ENCODE peak calls at places on chromosome 1, in five cellular contexts. K, E, O, C and G are unnamed samples.

GRCh38 chr1:184753608-184754478 is 815 bp downstream of the EDEM3 start:
- DNase-seq in C (peak; percentile 45), O (peak; percentile 24), E (peak; percentile 72), K (no peak), G (no peak)

GRCh38 chr1:212233321-212233720 is 51.9 kb upstream of the PPP2R5A start:
- DNase-seq in K (no peak), E (no peak), C (no peak), O (no peak), G (no peak)

GRCh38 chr1:5639323-5639722 is 352.9 kb downstream of the NPHP4 start:
- DNase-seq in K (no peak), E (no peak), C (no peak), O (peak; percentile 34), G (no peak)

GRCh38 chr1:187390157-187390556 is 561.4 kb downstream of the PLA2G4A start:
- DNase-seq in E (no peak), O (no peak), C (no peak), K (no peak), G (no peak)

GRCh38 chr1:225577243-225577642 is 75.7 kb downstream of the ENAH start:
- DNase-seq in E (no peak), O (no peak), K (no peak), C (no peak), G (no peak)

GRCh38 chr1:110324667-110325066 is 14.5 kb upstream of the RBM15 start:
- DNase-seq in K (no peak), C (no peak), O (no peak), E (no peak), G (no peak)

GRCh38 chr1:204696606-204697005 is 11.1 kb upstream of the LRRN2 start:
- DNase-seq in K (no peak), O (no peak), C (no peak), E (no peak), G (no peak)

GRCh38 chr1:30103708-30104107 is 619.7 kb downstream of the MATN1 start:
- DNase-seq in C (no peak), E (no peak), K (no peak), O (no peak), G (no peak)

GRCh38 chr1:54965624-54966340 is 14.6 kb upstream of the TMEM61 start:
- DNase-seq in C (no peak), O (no peak), E (no peak), K (peak; percentile 32), G (no peak)

GRCh38 chr1:5882367-5883128 is 109.7 kb downstream of the NPHP4 start:
- DNase-seq in K (no peak), O (no peak), E (peak; percentile 2), C (no peak), G (no peak)

GRCh38 chr1:161988413-161988812 is 35.3 kb downstream of the OLFML2B start:
- DNase-seq in C (no peak), K (no peak), O (no peak), E (no peak), G (no peak)

GRCh38 chr1:33255347-33256311 is 663 bp upstream of the ZNF362 start:
- DNase-seq in C (peak; percentile 48), K (peak; percentile 76), O (peak; percentile 69), E (peak; percentile 75), G (no peak)

GRCh38 chr1:39337067-39337466 is 132.6 kb downstream of the MACF1 start:
- DNase-seq in E (no peak), O (no peak), K (no peak), C (no peak), G (no peak)

GRCh38 chr1:110004583-110004982 is 20.0 kb downstream of the AHCYL1 start:
- DNase-seq in K (no peak), C (no peak), O (no peak), E (no peak), G (no peak)

GRCh38 chr1:36486436-36487335 is 4.0 kb upstream of the CSF3R start:
- DNase-seq in O (no peak), E (no peak), K (peak; percentile 38), C (peak; percentile 39), G (no peak)

GRCh38 chr1:21184266-21184665 is 7.6 kb upstream of the EIF4G3 start:
- DNase-seq in E (no peak), C (no peak), O (no peak), K (no peak), G (no peak)

GRCh38 chr1:180672105-180672504 is 40.3 kb downstream of the XPR1 start:
- DNase-seq in C (no peak), O (no peak), E (no peak), K (no peak), G (no peak)

GRCh38 chr1:1556505-1556904 is 16.1 kb upstream of the TMEM240 start:
- DNase-seq in E (no peak), K (no peak), C (no peak), O (no peak), G (no peak)

GRCh38 chr1:61605607-61606321 is 119.2 kb downstream of the TM2D1 start:
- DNase-seq in E (no peak), K (no peak), C (no peak), O (no peak), G (no peak)

GRCh38 chr1:116494351-116494692 is 76.5 kb downstream of the CD58 start:
- DNase-seq in C (no peak), K (no peak), O (no peak), E (no peak), G (peak; percentile 56)

GRCh38 chr1:217149791-217150190 is 426.6 kb upstream of the ESRRG start:
- DNase-seq in C (no peak), E (no peak), O (no peak), K (no peak), G (no peak)

GRCh38 chr1:20153000-20153418 is 13.9 kb downstream of the PLA2G2F start:
- DNase-seq in C (no peak), K (peak; percentile 24), E (peak; percentile 31), O (peak; percentile 36), G (no peak)

GRCh38 chr1:234702342-234703000 is 92.5 kb upstream of the IRF2BP2 start:
- DNase-seq in O (no peak), K (peak; percentile 72), E (no peak), C (no peak), G (no peak)

GRCh38 chr1:25021586-25022215 is 91.6 kb upstream of the RUNX3 start:
- DNase-seq in E (no peak), K (no peak), O (no peak), C (no peak), G (no peak)

GRCh38 chr1:205048382-205048781 is 5.4 kb downstream of the CNTN2 start:
- DNase-seq in K (no peak), C (no peak), E (no peak), O (peak; percentile 91), G (no peak)

GRCh38 chr1:96882096-96882495 is 160.5 kb downstream of the PTBP2 start:
- DNase-seq in K (no peak), E (no peak), O (no peak), C (no peak), G (no peak)

GRCh38 chr1:14403961-14404645 is 194.4 kb upstream of the KAZN start:
- DNase-seq in K (no peak), E (no peak), C (no peak), O (no peak), G (no peak)

GRCh38 chr1:2300851-2301606 is 72.9 kb downstream of the SKI start:
- DNase-seq in K (peak; percentile 85), C (no peak), O (no peak), E (peak; percentile 59), G (no peak)

GRCh38 chr1:17301767-17302166 is 6.2 kb upstream of the PADI4 start:
- DNase-seq in C (no peak), O (no peak), E (no peak), K (no peak), G (no peak)

GRCh38 chr1:243903023-243903422 is 53.0 kb upstream of the AKT3 start:
- DNase-seq in C (no peak), E (no peak), K (no peak), O (no peak), G (no peak)

GRCh38 chr1:61344711-61345110 is 262.4 kb downstream of the NFIA start:
- DNase-seq in C (no peak), E (no peak), O (no peak), K (no peak), G (no peak)

GRCh38 chr1:1232224-1232800 is at the start of gene B3GALT6:
- DNase-seq in K (no peak), O (no peak), E (no peak), C (no peak), G (no peak)

GRCh38 chr1:161227196-161227871 is 1.5 kb downstream of the TOMM40L start:
- DNase-seq in O (peak; percentile 84), C (peak; percentile 66), K (peak; percentile 90), E (peak; percentile 88), G (peak; percentile 89)

GRCh38 chr1:41936107-41936506 is 17.4 kb upstream of the HIVEP3 start:
- DNase-seq in C (no peak), O (no peak), K (no peak), E (no peak), G (no peak)

GRCh38 chr1:232678185-232678886 is 48.4 kb upstream of the SIPA1L2 start:
- DNase-seq in K (no peak), E (no peak), C (no peak), O (no peak), G (no peak)

GRCh38 chr1:176745945-176746344 is 283.0 kb downstream of the PAPPA2 start:
- DNase-seq in C (no peak), K (no peak), E (no peak), O (no peak), G (no peak)
- TF ChIP-seq CTCF in C (no peak), K (peak; percentile 9), E (no peak), O (no peak), G (no peak)

GRCh38 chr1:56411484-56412180 is 167.7 kb downstream of the PLPP3 start:
- DNase-seq in E (no peak), O (no peak), C (no peak), K (peak; percentile 71), G (no peak)

GRCh38 chr1:56410405-56410804 is 169.0 kb downstream of the PLPP3 start:
- DNase-seq in E (no peak), K (no peak), O (no peak), C (no peak), G (no peak)

GRCh38 chr1:56406821-56407220 is 172.5 kb downstream of the PLPP3 start:
- DNase-seq in O (no peak), C (no peak), E (no peak), K (no peak), G (no peak)

GRCh38 chr1:56411021-56411420 is 168.3 kb downstream of the PLPP3 start:
- DNase-seq in O (no peak), E (no peak), C (no peak), K (no peak), G (no peak)

GRCh38 chr1:56409112-56409691 is 170.2 kb downstream of the PLPP3 start:
- DNase-seq in O (no peak), E (no peak), C (no peak), K (no peak), G (no peak)
- TF ChIP-seq CTCF in O (peak; percentile 27), E (no peak), C (peak; percentile 16), K (peak; percentile 48), G (peak; percentile 19)

GRCh38 chr1:12339410-12339809 is 109.6 kb downstream of the VPS13D start:
- DNase-seq in O (no peak), K (peak; percentile 61), C (no peak), E (no peak), G (no peak)
- TF ChIP-seq CTCF in O (peak; percentile 34), K (peak; percentile 31), C (peak; percentile 34), E (no peak), G (no peak)

DNA sequence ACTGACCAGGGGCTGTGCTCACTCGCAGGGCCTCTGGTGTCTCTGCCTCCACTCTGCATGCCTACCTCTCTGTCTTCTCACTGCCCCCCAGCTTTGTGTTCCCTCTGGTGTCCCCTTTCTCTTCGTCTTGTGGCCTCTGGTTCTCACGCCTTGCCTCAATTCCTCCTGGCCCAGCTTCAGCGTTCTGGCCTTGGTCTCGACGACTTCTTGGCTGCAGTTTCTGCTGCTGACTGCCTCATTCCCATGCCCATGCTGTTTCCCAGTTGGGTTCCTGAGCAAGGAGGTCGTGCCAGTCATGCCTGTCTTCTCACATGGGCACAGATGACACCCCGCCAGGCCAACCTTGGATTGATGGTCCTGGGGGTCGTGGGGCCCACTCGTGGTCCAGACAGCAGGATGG is 423.0 kb upstream of the VAMP3 start:
- DNase-seq in E (no peak), O (no peak), K (no peak), C (no peak), G (no peak)
- TF ChIP-seq CTCF in E (no peak), O (no peak), K (no peak), C (no peak), G (no peak)